ENCODE peak calls at places on chromosomes 11 and 22, in nine cellular contexts. O is astrocyte; Y is tibial nerve; U is H9; I is ovary; G is A549; L is CD8-positive, alpha-beta memory T cell; N is mucosa of descending colon; C is K562. V is an unnamed sample.

GRCh38 chr11:113874920-113875413 is 405 bp downstream of the USP28 start:
- DNase-seq in O (peak; percentile 8), L (no peak), N (no peak), U (no peak), G (no peak), Y (no peak), C (no peak), I (no peak), V (peak; percentile 27)

GRCh38 chr22:26643368-26644100 is 13.9 kb upstream of the MIAT start:
- DNase-seq in Y (no peak), L (peak; percentile 48), I (no peak), O (no peak), U (no peak), C (no peak), G (no peak), N (no peak), V (no peak)

GRCh38 chr11:118258410-118258809 is 5.7 kb downstream of the MPZL2 start:
- DNase-seq in I (no peak), G (no peak), C (no peak), L (no peak), U (no peak), O (no peak), N (no peak), Y (no peak), V (no peak)

GRCh38 chr11:91133361-91133760 is 910.5 kb upstream of the CHORDC1 start:
- DNase-seq in N (no peak), U (no peak), G (no peak), Y (no peak), O (peak; percentile 75), C (no peak), I (no peak), L (no peak), V (no peak)

GRCh38 chr22:33023119-33023827 is 34.9 kb downstream of the SYN3 start:
- DNase-seq in I (no peak), G (no peak), L (no peak), O (no peak), N (no peak), C (no peak), Y (no peak), U (no peak), V (no peak)

GRCh38 chr11:44112083-44112865 is 16.8 kb downstream of the EXT2 start:
- DNase-seq in I (peak; percentile 20), L (no peak), N (no peak), C (no peak), O (peak; percentile 58), G (no peak), Y (no peak), U (no peak), V (no peak)

GRCh38 chr22:32204856-32205722 is at the start of gene RFPL2:
- DNase-seq in L (peak; percentile 80), O (peak; percentile 9), Y (no peak), U (peak; percentile 89), N (peak; percentile 68), G (peak; percentile 75), I (no peak), C (no peak), V (peak; percentile 15)

GRCh38 chr11:108008656-108009496 is at the start of gene CUL5:
- DNase-seq in G (peak; percentile 89), I (peak; percentile 90), Y (peak; percentile 90), O (peak; percentile 86), L (peak; percentile 88), N (peak; percentile 96), U (peak; percentile 91), C (peak; percentile 90), V (peak; percentile 96)

GRCh38 chr11:3170756-3171670 is 5.9 kb upstream of the OSBPL5 start:
- DNase-seq in L (no peak), U (no peak), C (no peak), Y (no peak), I (no peak), N (no peak), G (no peak), O (no peak), V (no peak)

GRCh38 chr22:33018232-33018864 is 39.8 kb downstream of the SYN3 start:
- DNase-seq in L (no peak), U (peak; percentile 78), G (peak; percentile 37), I (no peak), Y (peak; percentile 76), O (no peak), N (peak; percentile 51), C (peak; percentile 51), V (peak; percentile 67)

GRCh38 chr11:11082651-11083050 is 224.8 kb upstream of the ZBED5 start:
- DNase-seq in I (no peak), Y (no peak), U (no peak), L (no peak), O (peak; percentile 12), G (no peak), N (no peak), C (no peak), V (no peak)

DNA sequence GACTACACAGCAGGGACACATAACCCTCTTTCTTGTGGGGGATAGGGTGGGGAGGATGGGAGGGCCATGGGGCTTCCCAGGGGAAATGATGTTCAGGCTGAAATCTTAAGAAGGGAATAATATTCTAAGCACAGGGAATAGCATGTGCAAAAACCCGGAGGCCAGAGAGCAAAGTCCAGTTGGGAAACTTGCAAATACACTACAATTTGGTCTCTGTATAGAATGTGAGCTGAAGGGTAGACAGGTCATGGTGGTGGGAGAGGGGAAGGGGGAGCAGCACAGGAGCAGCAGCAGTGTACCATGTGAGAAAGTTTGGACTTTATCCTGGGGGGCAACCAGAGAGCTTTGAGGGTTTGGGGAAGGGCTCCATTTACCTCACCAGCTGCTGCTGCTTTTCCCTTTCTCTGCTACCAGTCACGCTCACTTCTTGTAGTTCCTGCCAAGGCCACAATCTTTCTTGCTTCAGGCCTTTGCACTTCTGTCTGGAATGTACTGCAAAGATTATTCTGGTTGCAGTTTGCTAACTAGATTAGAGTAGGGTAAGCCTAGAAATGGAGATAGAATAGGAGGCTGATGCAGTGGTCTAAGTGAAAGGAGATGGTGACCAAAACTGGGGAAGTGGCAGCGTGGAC is 43.0 kb downstream of the KREMEN1 start:
- DNase-seq in L (no peak), I (no peak), N (no peak), O (no peak), G (no peak), U (no peak), Y (no peak), C (no peak), V (peak; percentile 30)
- H3K4me1 ChIP-seq in L (no peaks in the 10 kb centered on the region), I (peaks cover 7% of the 10 kb centered on the region), N (no peaks in the 10 kb centered on the region), O (no peaks in the 10 kb centered on the region), G (no peaks in the 10 kb centered on the region), U (no peaks in the 10 kb centered on the region), Y (no peaks in the 10 kb centered on the region), C (no peaks in the 10 kb centered on the region), V (no peaks in the 10 kb centered on the region)

GRCh38 chr22:37570661-37570976 is 9.3 kb downstream of the LGALS2 start:
- DNase-seq in O (no peak), G (no peak), Y (no peak), U (peak; percentile 26), I (no peak), N (no peak), L (no peak), C (no peak), V (no peak)
- H3K4me1 ChIP-seq in O (peaks cover 44% of the 10 kb centered on the region), G (peaks cover 34% of the 10 kb centered on the region), Y (peaks cover 6% of the 10 kb centered on the region), U (peaks cover 8% of the 10 kb centered on the region), I (peaks cover 7% of the 10 kb centered on the region), N (peaks cover 56% of the 10 kb centered on the region), L (peaks cover 22% of the 10 kb centered on the region), C (peaks cover 7% of the 10 kb centered on the region), V (no peaks in the 10 kb centered on the region)

GRCh38 chr11:68191661-68192579 is 21.2 kb downstream of the KMT5B start:
- DNase-seq in G (no peak), Y (no peak), I (no peak), L (no peak), U (no peak), C (no peak), N (no peak), O (peak; percentile 34), V (no peak)

GRCh38 chr11:68196219-68196618 is 16.9 kb downstream of the KMT5B start:
- DNase-seq in G (no peak), C (no peak), N (no peak), L (no peak), Y (no peak), U (no peak), I (no peak), O (no peak), V (no peak)

GRCh38 chr11:68193018-68193417 is 20.1 kb downstream of the KMT5B start:
- DNase-seq in U (no peak), O (no peak), I (no peak), L (no peak), N (no peak), Y (no peak), C (no peak), G (no peak), V (no peak)

GRCh38 chr11:68199295-68199987 is 13.7 kb downstream of the KMT5B start:
- DNase-seq in O (no peak), C (no peak), L (no peak), U (no peak), G (no peak), I (no peak), Y (no peak), N (no peak), V (no peak)

DNA sequence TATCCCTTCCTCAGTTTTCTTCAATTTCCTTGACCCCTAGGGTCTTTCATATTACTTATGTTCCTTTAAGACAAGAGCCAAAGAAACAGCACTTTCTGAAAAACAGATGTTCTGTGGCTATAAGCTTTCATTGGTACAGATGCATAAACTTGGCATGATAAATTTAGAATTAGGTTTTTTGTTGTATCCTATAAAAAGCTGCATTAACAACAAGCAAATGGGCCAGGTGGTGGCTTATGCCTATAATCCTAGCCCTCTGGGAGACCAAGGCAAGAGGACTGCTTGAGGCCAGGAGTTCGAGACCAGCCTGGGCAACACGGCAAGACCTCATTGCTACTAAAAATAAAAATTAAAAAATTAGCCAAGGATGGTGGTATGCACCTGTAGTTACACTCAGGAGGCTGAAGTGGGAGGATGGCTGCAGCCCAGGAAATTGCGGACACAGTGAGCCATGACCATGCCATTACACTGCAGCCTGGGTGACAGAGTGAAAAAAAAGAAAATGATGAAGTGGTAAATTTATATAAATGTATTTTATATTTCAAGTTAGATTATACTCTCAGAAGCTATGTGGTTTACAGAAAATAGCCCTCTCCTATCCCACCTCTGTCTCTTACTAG is 18.3 kb downstream of the KMT5B start:
- DNase-seq in U (no peak), I (no peak), Y (no peak), N (no peak), O (no peak), L (no peak), G (no peak), C (no peak), V (no peak)
- H3K4me1 ChIP-seq in U (peaks cover 3% of the 10 kb centered on the region), I (peaks cover 14% of the 10 kb centered on the region), Y (no peaks in the 10 kb centered on the region), N (peaks cover 24% of the 10 kb centered on the region), O (no peaks in the 10 kb centered on the region), L (peaks cover 42% of the 10 kb centered on the region), G (peaks cover 14% of the 10 kb centered on the region), C (no peaks in the 10 kb centered on the region), V (peaks cover 10% of the 10 kb centered on the region)

DNA sequence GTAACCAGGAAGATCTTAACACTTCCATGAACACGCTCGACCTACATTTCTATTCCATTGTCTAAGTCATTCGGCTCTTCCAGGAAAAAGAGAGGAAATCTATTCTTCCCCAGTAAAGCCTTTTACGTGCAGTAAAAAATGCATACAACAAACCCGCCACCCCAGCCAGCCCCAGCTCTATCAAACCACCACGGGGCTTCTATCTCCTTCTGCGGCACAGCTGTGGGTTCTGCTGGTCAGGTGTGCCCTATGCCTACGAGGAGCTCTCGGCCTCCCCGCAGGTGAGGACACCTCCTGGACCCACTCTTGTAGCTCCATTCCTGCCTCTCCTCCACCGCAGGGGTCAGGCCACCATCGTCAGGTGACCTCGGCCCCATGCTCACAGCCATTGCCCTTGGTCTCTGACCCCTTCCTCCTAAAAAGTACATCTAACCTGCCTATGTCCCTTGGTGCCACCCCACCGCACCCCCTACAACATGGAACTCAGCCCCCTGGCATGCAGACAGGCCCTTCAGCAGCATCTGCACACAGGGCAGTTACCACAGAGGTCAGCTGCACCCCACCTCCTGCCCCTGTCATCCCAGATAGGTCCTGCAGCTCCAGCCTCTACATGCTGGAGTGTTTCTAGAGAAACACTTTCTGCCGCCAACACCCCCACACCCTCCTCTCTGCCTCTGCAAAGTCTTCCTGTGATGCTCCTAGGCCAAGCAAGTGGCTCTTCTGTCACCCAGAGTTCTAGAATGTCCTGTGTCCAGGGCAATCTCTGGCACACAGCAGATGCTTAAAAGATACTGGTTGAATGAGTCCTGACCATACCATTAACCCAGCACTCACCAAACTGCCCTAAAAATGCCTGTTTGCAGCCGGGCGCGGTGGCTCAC is 3.1 kb downstream of the DEAF1 start:
- DNase-seq in Y (no peak), G (no peak), L (no peak), U (no peak), O (no peak), I (no peak), C (no peak), N (no peak), V (no peak)
- H3K4me1 ChIP-seq in Y (no peaks in the 10 kb centered on the region), G (peaks cover 36% of the 10 kb centered on the region), L (peaks cover 47% of the 10 kb centered on the region), U (peaks cover 6% of the 10 kb centered on the region), O (peaks cover 24% of the 10 kb centered on the region), I (peaks cover 13% of the 10 kb centered on the region), C (peaks cover 26% of the 10 kb centered on the region), N (peaks cover 28% of the 10 kb centered on the region), V (peaks cover 10% of the 10 kb centered on the region)